ENCODE peak calls at places on chromosome 20, in ten cellular contexts. C is left ventricle myocardium inferior, E is mucosa of descending colon, Y is bronchial epithelial cell, V is colonic mucosa, S is brain microvascular endothelial cell, N is astrocyte, B is kidney, J is fibroblast of lung, H is GM13977. W is an unnamed sample.

GRCh38 chr20:973785-974194 is 28.3 kb downstream of the RSPO4 start:
- DNase-seq in C (no peak), S (peak), V (peak), N (no peak), E (no peak), J (peak), Y (peak), B (no peak), H (peak), W (no peak)

GRCh38 chr20:13611726-13612125 is 27.0 kb downstream of the TASP1 start:
- DNase-seq in H (no peak), E (no peak), V (no peak), Y (no peak), S (no peak), J (no peak), B (no peak), C (no peak), N (no peak), W (no peak)

GRCh38 chr20:9156529-9157280 is 87.8 kb downstream of the PLCB4 start:
- DNase-seq in J (no peak), H (no peak), V (no peak), B (no peak), N (no peak), S (no peak), C (no peak), Y (no peak), E (no peak), W (no peak)

GRCh38 chr20:56422824-56423189 is 10.7 kb downstream of the CASS4 start:
- DNase-seq in E (no peak), J (no peak), C (no peak), Y (no peak), H (no peak), S (peak), B (no peak), V (no peak), N (no peak), W (no peak)

GRCh38 chr20:36519944-36520343 is 21.4 kb upstream of the MYL9 start:
- DNase-seq in E (no peak), J (no peak), Y (no peak), N (no peak), H (no peak), C (no peak), B (no peak), V (no peak), S (no peak), W (no peak)

GRCh38 chr20:6026051-6026450 is 27.8 kb downstream of the LRRN4 start:
- DNase-seq in V (no peak), J (peak), B (no peak), N (peak), E (no peak), H (no peak), C (no peak), S (peak), Y (peak), W (no peak)

GRCh38 chr20:37867289-37868195 is 35.4 kb upstream of the VSTM2L start:
- DNase-seq in J (peak), N (no peak), E (no peak), C (no peak), V (no peak), B (peak), H (no peak), Y (no peak), S (no peak), W (peak)

GRCh38 chr20:20217626-20218025 is 150.3 kb upstream of the INSM1 start:
- DNase-seq in B (no peak), N (no peak), E (no peak), H (no peak), S (no peak), Y (no peak), V (no peak), C (no peak), J (no peak), W (no peak)

GRCh38 chr20:48186447-48186846 is 401.2 kb upstream of the SULF2 start:
- DNase-seq in N (peak), S (peak), H (no peak), V (no peak), C (no peak), J (no peak), Y (peak), E (no peak), B (no peak), W (no peak)

GRCh38 chr20:41308290-41308691 is 9.2 kb downstream of the ZHX3 start:
- DNase-seq in H (no peak), Y (peak), S (peak), J (peak), C (no peak), B (no peak), E (no peak), N (peak), V (no peak), W (no peak)

GRCh38 chr20:10404959-10405530 is 29.0 kb downstream of the MKKS start:
- DNase-seq in B (no peak), H (no peak), S (no peak), J (no peak), C (no peak), Y (no peak), E (no peak), N (no peak), V (no peak), W (no peak)

GRCh38 chr20:50713677-50714101 is 17.7 kb upstream of the PARD6B start:
- DNase-seq in J (peak), C (no peak), B (no peak), Y (peak), H (no peak), E (no peak), V (no peak), S (no peak), N (no peak), W (no peak)

GRCh38 chr20:38414769-38415450 is 20.2 kb downstream of the SNHG17 start:
- DNase-seq in E (no peak), B (no peak), J (no peak), S (no peak), V (no peak), C (no peak), H (no peak), N (no peak), Y (no peak), W (no peak)

GRCh38 chr20:53567379-53567778 is 26.3 kb downstream of the ZNF217 start:
- DNase-seq in B (no peak), Y (no peak), N (no peak), C (no peak), V (no peak), E (no peak), J (no peak), H (no peak), S (no peak), W (no peak)

GRCh38 chr20:46695888-46696287 is 6.6 kb upstream of the TP53RK start:
- DNase-seq in H (no peak), N (peak), J (peak), B (no peak), V (no peak), C (no peak), E (no peak), Y (no peak), S (no peak), W (no peak)

GRCh38 chr20:1336699-1337387 is 7.9 kb upstream of the SDCBP2 start:
- DNase-seq in V (peak), J (no peak), B (peak), N (peak), Y (no peak), E (peak), H (no peak), S (no peak), C (peak), W (peak)

GRCh38 chr20:35663813-35664543 is 722 bp downstream of the CPNE1 start:
- DNase-seq in C (no peak), V (peak), Y (peak), B (peak), H (peak), E (peak), N (peak), J (peak), S (no peak), W (peak)

GRCh38 chr20:50710492-50711063 is 19.2 kb upstream of the RIPOR3 start:
- DNase-seq in Y (peak), C (no peak), N (peak), S (no peak), B (no peak), J (no peak), E (no peak), V (no peak), H (no peak), W (no peak)

GRCh38 chr20:59598625-59599310 is 5.6 kb upstream of the PHACTR3 start:
- DNase-seq in H (peak), C (peak), J (no peak), Y (peak), N (no peak), E (no peak), B (no peak), S (no peak), V (no peak), W (no peak)

GRCh38 chr20:51738877-51739447 is 29.2 kb downstream of the ATP9A start:
- DNase-seq in J (no peak), V (no peak), C (no peak), S (no peak), E (no peak), Y (peak), H (no peak), N (no peak), B (no peak), W (no peak)

GRCh38 chr20:52497731-52498130 is 306.2 kb upstream of the ZFP64 start:
- DNase-seq in N (peak), B (no peak), H (no peak), V (no peak), C (no peak), S (no peak), E (no peak), Y (peak), J (no peak), W (no peak)

GRCh38 chr20:16011519-16011918 is 561.7 kb downstream of the KIF16B start:
- DNase-seq in C (no peak), N (no peak), S (no peak), V (no peak), H (no peak), J (no peak), Y (no peak), B (no peak), E (no peak), W (no peak)

GRCh38 chr20:15475483-15475882 is 1097.8 kb downstream of the KIF16B start:
- DNase-seq in C (peak), V (peak), Y (peak), S (no peak), N (no peak), J (no peak), E (peak), H (no peak), B (peak), W (peak)

GRCh38 chr20:17281478-17281877 is 54.6 kb downstream of the PCSK2 start:
- DNase-seq in C (no peak), S (no peak), J (no peak), N (no peak), V (peak), B (no peak), H (no peak), E (no peak), Y (peak), W (no peak)
- TF ChIP-seq CTCF in C (no peak), S (peak), J (no peak), N (peak), V (no peak), B (peak), H (peak), E (no peak), Y (peak), W (no peak)

GRCh38 chr20:8018928-8019177 is 708 bp downstream of the TMX4 start:
- DNase-seq in Y (peak), V (no peak), E (no peak), S (no peak), C (no peak), H (no peak), J (peak), N (no peak), B (no peak), W (no peak)
- TF ChIP-seq CTCF in Y (no peak), V (no peak), E (peak), S (no peak), C (no peak), H (peak), J (no peak), N (no peak), B (no peak), W (peak)

GRCh38 chr20:44274303-44275017 is 27.4 kb downstream of the GDAP1L1 start:
- DNase-seq in H (no peak), V (no peak), B (no peak), E (no peak), Y (no peak), J (no peak), C (no peak), N (no peak), S (no peak), W (no peak)

GRCh38 chr20:44273231-44274215 is 26.4 kb downstream of the GDAP1L1 start:
- DNase-seq in H (no peak), C (no peak), B (no peak), V (no peak), N (no peak), Y (no peak), E (no peak), J (no peak), S (no peak), W (no peak)

GRCh38 chr20:44268802-44269201 is 21.7 kb downstream of the GDAP1L1 start:
- DNase-seq in V (no peak), S (no peak), H (no peak), B (no peak), J (no peak), N (no peak), C (no peak), E (no peak), Y (no peak), W (no peak)

GRCh38 chr20:44271915-44272663 is 25.0 kb downstream of the GDAP1L1 start:
- DNase-seq in S (no peak), E (no peak), V (no peak), Y (no peak), C (no peak), N (no peak), B (no peak), H (no peak), J (no peak), W (no peak)
- TF ChIP-seq CTCF in S (peak), E (no peak), V (no peak), Y (no peak), C (peak), N (no peak), B (no peak), H (peak), J (peak), W (no peak)

GRCh38 chr20:7031222-7031621 is 263.7 kb downstream of the BMP2 start:
- DNase-seq in H (no peak), B (no peak), E (no peak), V (no peak), N (no peak), S (no peak), J (no peak), Y (peak), C (no peak), W (no peak)
- TF ChIP-seq CTCF in H (peak), B (no peak), E (no peak), V (no peak), N (no peak), S (peak), J (peak), Y (peak), C (no peak), W (no peak)

DNA sequence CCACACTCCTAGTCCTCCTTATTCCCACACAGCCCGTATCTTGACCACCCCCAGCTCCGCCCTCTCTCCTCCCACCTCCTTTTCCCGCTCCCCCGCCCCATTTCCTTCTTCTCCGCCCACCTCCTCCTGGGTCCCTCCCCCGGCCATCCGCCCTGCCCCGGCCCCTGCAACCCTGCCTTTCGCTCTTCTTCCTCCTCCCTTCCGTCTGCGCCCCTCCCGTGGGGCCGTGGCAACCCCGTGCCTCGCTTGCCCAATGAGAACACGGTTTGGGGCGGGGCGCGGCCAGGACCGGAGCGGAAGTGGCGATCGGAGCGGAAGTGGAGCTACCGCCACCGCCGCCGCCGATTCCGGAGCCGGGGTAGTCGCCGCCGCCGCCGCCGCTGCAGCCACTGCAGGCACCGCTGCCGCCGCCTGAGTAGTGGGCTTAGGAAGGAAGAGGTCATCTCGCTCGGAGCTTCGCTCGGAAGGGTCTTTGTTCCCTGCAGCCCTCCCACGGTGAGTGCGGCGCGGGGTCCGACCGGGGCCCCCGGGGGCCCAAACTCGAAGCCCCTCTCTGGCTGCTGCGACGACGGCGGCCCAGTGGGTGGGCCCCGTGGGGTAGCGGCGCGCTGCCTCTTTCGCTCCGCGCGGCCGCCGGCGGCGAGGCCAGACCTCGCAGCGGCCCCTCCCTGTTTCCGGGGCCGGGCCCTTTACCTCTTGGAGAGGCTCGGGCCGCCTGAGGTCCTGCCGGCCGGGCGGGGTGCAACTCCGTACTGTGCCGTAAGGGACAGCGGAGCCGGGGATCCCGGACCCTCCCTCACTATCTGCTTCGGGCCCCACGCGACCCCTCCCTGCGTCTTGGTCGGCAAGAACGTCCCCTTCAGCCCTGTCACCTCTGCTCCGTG is at the start of gene YWHAB:
- DNase-seq in Y (peak), N (peak), V (peak), J (peak), B (peak), C (peak), S (peak), H (peak), E (peak), W (peak)
- TF ChIP-seq CTCF in Y (no peak), N (no peak), V (no peak), J (no peak), B (no peak), C (peak), S (peak), H (no peak), E (no peak), W (no peak)

GRCh38 chr20:24991897-24992419 is 593 bp downstream of the APMAP start:
- DNase-seq in B (peak), C (no peak), N (no peak), Y (no peak), E (peak), H (no peak), J (no peak), V (peak), S (peak), W (peak)

GRCh38 chr20:24992420-24993205 is at the start of gene APMAP:
- DNase-seq in J (peak), E (peak), B (peak), V (peak), N (peak), H (peak), C (peak), S (peak), Y (peak), W (peak)

GRCh38 chr20:24994470-24995368 is 2.2 kb upstream of the APMAP start:
- DNase-seq in C (peak), E (peak), N (peak), J (peak), V (peak), H (peak), S (peak), B (peak), Y (peak), W (peak)

GRCh38 chr20:24994186-24994465 is 1.6 kb upstream of the APMAP start:
- DNase-seq in H (no peak), E (no peak), Y (no peak), C (no peak), J (no peak), N (no peak), S (no peak), B (no peak), V (no peak), W (no peak)

GRCh38 chr20:24993337-24994185 is 1.0 kb upstream of the APMAP start:
- DNase-seq in N (peak), J (peak), B (no peak), Y (peak), S (no peak), V (peak), C (no peak), H (no peak), E (no peak), W (no peak)
- TF ChIP-seq CTCF in N (peak), J (peak), B (peak), Y (peak), S (peak), V (peak), C (peak), H (peak), E (no peak), W (no peak)

GRCh38 chr20:32050851-32051556 is 1.0 kb upstream of the HCK start:
- DNase-seq in S (no peak), N (no peak), V (peak), E (peak), C (peak), B (no peak), Y (no peak), J (no peak), H (no peak), W (peak)
- TF ChIP-seq CTCF in S (no peak), N (no peak), V (no peak), E (no peak), C (no peak), B (no peak), Y (no peak), J (no peak), H (no peak), W (no peak)